ENCODE peak calls at places on chromosomes 6 and 20, in eight cellular contexts. One of them, this sample, is unnamed.

GRCh38 chr6:13242178-13242577 is 86.2 kb downstream of the TBC1D7 start:
- DNase-seq in neuronal stem cell: no peak
- DNase-seq in HCT116: no peak
- DNase-seq in mesendoderm: no peak
- DNase-seq in GM23248: no peak
- DNase-seq in fibroblast of lung: no peak
- DNase-seq in IMR-90: no peak
- DNase-seq in H9: no peak
- DNase-seq in this sample: no peak

GRCh38 chr20:61917459-61917858 is 148.2 kb downstream of the TAF4 start:
- DNase-seq in neuronal stem cell: no peak
- DNase-seq in HCT116: no peak
- DNase-seq in mesendoderm: no peak
- DNase-seq in GM23248: no peak
- DNase-seq in fibroblast of lung: no peak
- DNase-seq in IMR-90: no peak
- DNase-seq in H9: no peak
- DNase-seq in this sample: no peak

GRCh38 chr6:11763460-11764249 is 14.9 kb downstream of the ADTRP start:
- DNase-seq in neuronal stem cell: peak
- DNase-seq in HCT116: no peak
- DNase-seq in mesendoderm: no peak
- DNase-seq in GM23248: no peak
- DNase-seq in fibroblast of lung: peak
- DNase-seq in IMR-90: no peak
- DNase-seq in H9: no peak
- DNase-seq in this sample: no peak

GRCh38 chr6:105484238-105485161 is 81.6 kb upstream of the PREP start:
- DNase-seq in neuronal stem cell: peak
- DNase-seq in HCT116: peak
- DNase-seq in mesendoderm: peak
- DNase-seq in GM23248: peak
- DNase-seq in fibroblast of lung: peak
- DNase-seq in IMR-90: peak
- DNase-seq in H9: no peak
- DNase-seq in this sample: peak

GRCh38 chr6:116518621-116519020 is 7.2 kb downstream of the CALHM5 start:
- DNase-seq in neuronal stem cell: no peak
- DNase-seq in HCT116: no peak
- DNase-seq in mesendoderm: no peak
- DNase-seq in GM23248: no peak
- DNase-seq in fibroblast of lung: no peak
- DNase-seq in IMR-90: no peak
- DNase-seq in H9: no peak
- DNase-seq in this sample: no peak

GRCh38 chr20:52060794-52061714 is 130.5 kb downstream of the ZFP64 start:
- DNase-seq in neuronal stem cell: peak
- DNase-seq in HCT116: peak
- DNase-seq in mesendoderm: peak
- DNase-seq in GM23248: peak
- DNase-seq in fibroblast of lung: peak
- DNase-seq in IMR-90: no peak
- DNase-seq in H9: peak
- DNase-seq in this sample: peak

GRCh38 chr20:49584418-49585382 is 16.8 kb upstream of the PTGIS start:
- DNase-seq in neuronal stem cell: no peak
- DNase-seq in HCT116: no peak
- DNase-seq in mesendoderm: no peak
- DNase-seq in GM23248: peak
- DNase-seq in fibroblast of lung: no peak
- DNase-seq in IMR-90: no peak
- DNase-seq in H9: no peak
- DNase-seq in this sample: no peak

GRCh38 chr6:33595001-33595846 is 15.1 kb upstream of the BAK1 start:
- DNase-seq in neuronal stem cell: no peak
- DNase-seq in HCT116: no peak
- DNase-seq in mesendoderm: no peak
- DNase-seq in GM23248: peak
- DNase-seq in fibroblast of lung: peak
- DNase-seq in IMR-90: peak
- DNase-seq in H9: peak
- DNase-seq in this sample: no peak

GRCh38 chr20:59062057-59062456 is 19.5 kb upstream of the PRELID3B start:
- DNase-seq in neuronal stem cell: no peak
- DNase-seq in HCT116: no peak
- DNase-seq in mesendoderm: peak
- DNase-seq in GM23248: no peak
- DNase-seq in fibroblast of lung: no peak
- DNase-seq in IMR-90: no peak
- DNase-seq in H9: no peak
- DNase-seq in this sample: no peak

GRCh38 chr6:150238294-150238693 is 95.5 kb downstream of the PPP1R14C start:
- DNase-seq in neuronal stem cell: no peak
- DNase-seq in HCT116: no peak
- DNase-seq in mesendoderm: no peak
- DNase-seq in GM23248: peak
- DNase-seq in fibroblast of lung: no peak
- DNase-seq in IMR-90: peak
- DNase-seq in H9: no peak
- DNase-seq in this sample: no peak

GRCh38 chr20:63151554-63152321 is 64.2 kb downstream of the YTHDF1 start:
- DNase-seq in neuronal stem cell: no peak
- DNase-seq in HCT116: no peak
- DNase-seq in mesendoderm: no peak
- DNase-seq in GM23248: peak
- DNase-seq in fibroblast of lung: peak
- DNase-seq in IMR-90: peak
- DNase-seq in H9: no peak
- DNase-seq in this sample: no peak

GRCh38 chr6:88368071-88368787 is 202.1 kb upstream of the CNR1 start:
- DNase-seq in neuronal stem cell: no peak
- DNase-seq in HCT116: no peak
- DNase-seq in mesendoderm: no peak
- DNase-seq in GM23248: peak
- DNase-seq in fibroblast of lung: peak
- DNase-seq in IMR-90: no peak
- DNase-seq in H9: no peak
- DNase-seq in this sample: no peak

GRCh38 chr6:30883743-30884520 is at the start of gene DDR1:
- DNase-seq in neuronal stem cell: peak
- DNase-seq in HCT116: no peak
- DNase-seq in mesendoderm: peak
- DNase-seq in GM23248: peak
- DNase-seq in fibroblast of lung: peak
- DNase-seq in IMR-90: peak
- DNase-seq in H9: peak
- DNase-seq in this sample: no peak

GRCh38 chr20:1301031-1301529 is 27.9 kb downstream of the SDCBP2 start:
- DNase-seq in neuronal stem cell: no peak
- DNase-seq in HCT116: peak
- DNase-seq in mesendoderm: peak
- DNase-seq in GM23248: peak
- DNase-seq in fibroblast of lung: peak
- DNase-seq in IMR-90: peak
- DNase-seq in H9: peak
- DNase-seq in this sample: peak

GRCh38 chr6:75633045-75633444 is 31.4 kb downstream of the SENP6 start:
- DNase-seq in neuronal stem cell: no peak
- DNase-seq in HCT116: no peak
- DNase-seq in mesendoderm: no peak
- DNase-seq in GM23248: no peak
- DNase-seq in fibroblast of lung: no peak
- DNase-seq in IMR-90: no peak
- DNase-seq in H9: no peak
- DNase-seq in this sample: no peak

GRCh38 chr6:45626087-45626891 is 248.6 kb upstream of the SUPT3H start:
- DNase-seq in neuronal stem cell: no peak
- DNase-seq in HCT116: no peak
- DNase-seq in mesendoderm: no peak
- DNase-seq in GM23248: peak
- DNase-seq in fibroblast of lung: peak
- DNase-seq in IMR-90: peak
- DNase-seq in H9: no peak
- DNase-seq in this sample: no peak

GRCh38 chr20:8782804-8783203 is 286.1 kb upstream of the PLCB4 start:
- DNase-seq in neuronal stem cell: no peak
- DNase-seq in HCT116: no peak
- DNase-seq in mesendoderm: no peak
- DNase-seq in GM23248: peak
- DNase-seq in fibroblast of lung: peak
- DNase-seq in IMR-90: peak
- DNase-seq in H9: no peak
- DNase-seq in this sample: no peak

GRCh38 chr20:10511507-10512231 is 76.6 kb downstream of the SLX4IP start:
- DNase-seq in neuronal stem cell: no peak
- DNase-seq in HCT116: peak
- DNase-seq in mesendoderm: peak
- DNase-seq in GM23248: peak
- DNase-seq in fibroblast of lung: peak
- DNase-seq in IMR-90: peak
- DNase-seq in H9: peak
- DNase-seq in this sample: peak
- H3K9ac ChIP-seq in neuronal stem cell: no peak
- H3K9ac ChIP-seq in HCT116: peak
- H3K9ac ChIP-seq in mesendoderm: no peak
- H3K9ac ChIP-seq in GM23248: peak
- H3K9ac ChIP-seq in fibroblast of lung: no peak
- H3K9ac ChIP-seq in IMR-90: peak
- H3K9ac ChIP-seq in H9: no peak
- H3K9ac ChIP-seq in this sample: no peak

DNA sequence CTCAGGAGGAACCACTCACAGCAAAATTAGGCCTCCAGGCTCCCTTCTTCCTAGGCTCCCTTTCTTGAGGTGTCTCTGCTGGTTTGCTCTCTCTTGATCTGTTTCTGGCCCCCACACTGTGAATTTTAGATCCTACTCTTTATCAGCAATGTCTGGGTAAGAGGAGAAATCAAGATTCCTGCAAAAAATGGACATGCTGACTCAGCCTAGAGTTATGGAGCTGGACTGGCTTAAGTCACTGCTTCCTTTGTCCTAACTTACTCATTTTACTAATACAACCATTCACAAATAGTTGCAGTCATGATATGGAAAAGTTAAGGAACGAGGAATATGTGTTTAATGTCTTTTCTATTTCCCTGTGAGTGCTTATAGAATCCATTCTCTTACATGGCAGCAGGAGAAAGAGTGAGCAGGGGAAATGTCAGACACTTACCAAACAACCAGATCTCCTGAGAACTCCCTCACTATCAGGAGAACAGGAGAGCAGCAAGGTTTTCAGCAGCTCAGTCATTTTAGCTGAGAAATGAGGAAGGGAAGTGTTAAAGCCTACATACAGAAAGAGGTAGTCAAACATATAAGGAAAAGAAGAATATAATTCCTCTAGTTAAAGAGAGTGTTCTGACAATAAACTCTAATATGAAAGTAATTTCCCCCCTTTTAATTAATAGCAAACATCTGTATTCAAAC is 160.8 kb downstream of the PDE7B start:
- DNase-seq in neuronal stem cell: no peak
- DNase-seq in HCT116: no peak
- DNase-seq in mesendoderm: peak
- DNase-seq in GM23248: peak
- DNase-seq in fibroblast of lung: peak
- DNase-seq in IMR-90: peak
- DNase-seq in H9: no peak
- DNase-seq in this sample: no peak
- H3K9ac ChIP-seq in neuronal stem cell: no peak
- H3K9ac ChIP-seq in HCT116: no peak
- H3K9ac ChIP-seq in mesendoderm: no peak
- H3K9ac ChIP-seq in GM23248: peak
- H3K9ac ChIP-seq in fibroblast of lung: peak
- H3K9ac ChIP-seq in IMR-90: peak
- H3K9ac ChIP-seq in H9: no peak
- H3K9ac ChIP-seq in this sample: no peak

DNA sequence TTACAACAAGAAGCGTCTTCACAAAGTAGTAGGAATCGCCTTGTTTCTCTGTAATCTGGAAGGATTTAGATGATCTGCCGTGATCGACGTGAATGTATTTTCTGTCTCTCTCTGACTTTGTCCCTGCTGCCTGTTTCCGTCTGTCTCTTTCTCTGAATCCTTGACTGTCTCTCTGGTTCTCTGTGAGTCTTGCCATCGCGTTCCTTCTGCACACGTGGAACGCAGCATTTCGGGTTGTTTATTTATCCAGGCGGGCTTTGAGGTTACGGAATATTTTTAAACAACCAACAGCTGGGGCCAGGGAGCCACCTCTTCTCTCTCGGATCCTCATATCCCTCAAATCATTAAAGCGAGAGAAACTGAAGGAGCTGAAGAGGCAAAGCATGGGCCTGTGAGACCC is 215.9 kb downstream of the ZDHHC14 start:
- DNase-seq in neuronal stem cell: no peak
- DNase-seq in HCT116: no peak
- DNase-seq in mesendoderm: no peak
- DNase-seq in GM23248: no peak
- DNase-seq in fibroblast of lung: peak
- DNase-seq in IMR-90: peak
- DNase-seq in H9: no peak
- DNase-seq in this sample: no peak
- H3K9ac ChIP-seq in neuronal stem cell: no peak
- H3K9ac ChIP-seq in HCT116: no peak
- H3K9ac ChIP-seq in mesendoderm: no peak
- H3K9ac ChIP-seq in GM23248: no peak
- H3K9ac ChIP-seq in fibroblast of lung: no peak
- H3K9ac ChIP-seq in IMR-90: peak
- H3K9ac ChIP-seq in H9: no peak
- H3K9ac ChIP-seq in this sample: no peak

GRCh38 chr6:55874309-55874708 is 1.1 kb downstream of the BMP5 start:
- DNase-seq in neuronal stem cell: no peak
- DNase-seq in HCT116: no peak
- DNase-seq in mesendoderm: no peak
- DNase-seq in GM23248: no peak
- DNase-seq in fibroblast of lung: no peak
- DNase-seq in IMR-90: no peak
- DNase-seq in H9: no peak
- DNase-seq in this sample: no peak
- H3K9ac ChIP-seq in neuronal stem cell: no peak
- H3K9ac ChIP-seq in HCT116: no peak
- H3K9ac ChIP-seq in mesendoderm: no peak
- H3K9ac ChIP-seq in GM23248: no peak
- H3K9ac ChIP-seq in fibroblast of lung: no peak
- H3K9ac ChIP-seq in IMR-90: no peak
- H3K9ac ChIP-seq in H9: no peak
- H3K9ac ChIP-seq in this sample: no peak

DNA sequence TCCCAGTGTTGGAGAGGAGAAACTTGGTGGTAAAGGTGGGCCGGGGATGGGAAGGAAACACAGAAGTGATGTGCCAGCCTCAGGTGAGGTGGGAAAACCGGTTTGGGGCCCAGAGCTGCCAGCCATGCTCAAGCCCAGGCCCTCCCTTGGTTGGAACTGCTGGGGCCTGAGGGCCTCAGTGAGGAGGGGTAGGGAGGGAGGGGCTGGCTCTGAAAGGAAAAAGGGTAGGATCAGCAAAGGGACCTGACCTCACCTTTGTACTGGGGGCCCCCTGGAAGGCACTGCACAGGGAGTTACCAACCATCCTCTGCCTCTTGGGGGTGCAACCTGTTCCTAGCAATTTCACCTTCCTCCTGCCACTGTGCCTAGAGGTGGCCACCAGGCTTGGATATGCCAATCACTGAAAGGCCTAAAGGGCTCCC is 1.8 kb upstream of the SPEF1 start:
- DNase-seq in neuronal stem cell: no peak
- DNase-seq in HCT116: no peak
- DNase-seq in mesendoderm: no peak
- DNase-seq in GM23248: no peak
- DNase-seq in fibroblast of lung: no peak
- DNase-seq in IMR-90: no peak
- DNase-seq in H9: no peak
- DNase-seq in this sample: no peak
- H3K9ac ChIP-seq in neuronal stem cell: no peak
- H3K9ac ChIP-seq in HCT116: no peak
- H3K9ac ChIP-seq in mesendoderm: no peak
- H3K9ac ChIP-seq in GM23248: peak
- H3K9ac ChIP-seq in fibroblast of lung: no peak
- H3K9ac ChIP-seq in IMR-90: no peak
- H3K9ac ChIP-seq in H9: no peak
- H3K9ac ChIP-seq in this sample: no peak